ENCODE peak calls at places on chromosomes 7 and 10, in eight cellular contexts. One of them, this sample, is unnamed.

GRCh38 chr10:29736325-29737208 is 101.8 kb upstream of the SVIL start:
- DNase-seq in T-helper 9 cell: peak
- DNase-seq in endothelial cell: peak
- DNase-seq in foreskin fibroblast: peak
- DNase-seq in lower leg skin: peak
- DNase-seq in NCI-H446: no peak
- DNase-seq in stimulated activated CD8-positive, alpha-beta memory T cell treated with anti-CD3 and anti-CD28 coated beads, Interleukin-12 subunit alpha, Interleukin-12 subunit beta, amount 100 ng/mL, for 1 hour: no peak
- DNase-seq in activated B cell treated with CpG ODN at 0.5 μM for 24 hours: no peak
- DNase-seq in this sample: peak

GRCh38 chr10:3776796-3777571 is 8.0 kb downstream of the KLF6 start:
- DNase-seq in T-helper 9 cell: peak
- DNase-seq in lower leg skin: peak
- DNase-seq in NCI-H446: no peak
- DNase-seq in endothelial cell: no peak
- DNase-seq in stimulated activated CD8-positive, alpha-beta memory T cell treated with anti-CD3 and anti-CD28 coated beads, Interleukin-12 subunit alpha, Interleukin-12 subunit beta, amount 100 ng/mL, for 1 hour: no peak
- DNase-seq in activated B cell treated with CpG ODN at 0.5 μM for 24 hours: no peak
- DNase-seq in foreskin fibroblast: peak
- DNase-seq in this sample: peak

GRCh38 chr10:120103957-120104560 is 211.5 kb downstream of the SEC23IP start:
- DNase-seq in foreskin fibroblast: no peak
- DNase-seq in NCI-H446: no peak
- DNase-seq in stimulated activated CD8-positive, alpha-beta memory T cell treated with anti-CD3 and anti-CD28 coated beads, Interleukin-12 subunit alpha, Interleukin-12 subunit beta, amount 100 ng/mL, for 1 hour: no peak
- DNase-seq in lower leg skin: no peak
- DNase-seq in T-helper 9 cell: no peak
- DNase-seq in endothelial cell: no peak
- DNase-seq in activated B cell treated with CpG ODN at 0.5 μM for 24 hours: no peak
- DNase-seq in this sample: no peak

GRCh38 chr10:123309740-123310139 is 155.5 kb downstream of the BUB3 start:
- DNase-seq in NCI-H446: no peak
- DNase-seq in endothelial cell: no peak
- DNase-seq in stimulated activated CD8-positive, alpha-beta memory T cell treated with anti-CD3 and anti-CD28 coated beads, Interleukin-12 subunit alpha, Interleukin-12 subunit beta, amount 100 ng/mL, for 1 hour: no peak
- DNase-seq in activated B cell treated with CpG ODN at 0.5 μM for 24 hours: no peak
- DNase-seq in foreskin fibroblast: no peak
- DNase-seq in lower leg skin: no peak
- DNase-seq in T-helper 9 cell: no peak
- DNase-seq in this sample: peak

GRCh38 chr10:7310076-7310475 is 100.8 kb downstream of the SFMBT2 start:
- DNase-seq in stimulated activated CD8-positive, alpha-beta memory T cell treated with anti-CD3 and anti-CD28 coated beads, Interleukin-12 subunit alpha, Interleukin-12 subunit beta, amount 100 ng/mL, for 1 hour: no peak
- DNase-seq in foreskin fibroblast: no peak
- DNase-seq in lower leg skin: no peak
- DNase-seq in endothelial cell: no peak
- DNase-seq in NCI-H446: no peak
- DNase-seq in activated B cell treated with CpG ODN at 0.5 μM for 24 hours: no peak
- DNase-seq in T-helper 9 cell: no peak
- DNase-seq in this sample: no peak

GRCh38 chr7:2384354-2385243 is 18.8 kb upstream of the CHST12 start:
- DNase-seq in T-helper 9 cell: no peak
- DNase-seq in stimulated activated CD8-positive, alpha-beta memory T cell treated with anti-CD3 and anti-CD28 coated beads, Interleukin-12 subunit alpha, Interleukin-12 subunit beta, amount 100 ng/mL, for 1 hour: no peak
- DNase-seq in foreskin fibroblast: no peak
- DNase-seq in lower leg skin: no peak
- DNase-seq in endothelial cell: no peak
- DNase-seq in NCI-H446: no peak
- DNase-seq in activated B cell treated with CpG ODN at 0.5 μM for 24 hours: no peak
- DNase-seq in this sample: no peak

GRCh38 chr10:95260909-95261552 is 29.8 kb downstream of the PDLIM1 start:
- DNase-seq in lower leg skin: no peak
- DNase-seq in NCI-H446: no peak
- DNase-seq in foreskin fibroblast: peak
- DNase-seq in activated B cell treated with CpG ODN at 0.5 μM for 24 hours: no peak
- DNase-seq in endothelial cell: no peak
- DNase-seq in T-helper 9 cell: no peak
- DNase-seq in stimulated activated CD8-positive, alpha-beta memory T cell treated with anti-CD3 and anti-CD28 coated beads, Interleukin-12 subunit alpha, Interleukin-12 subunit beta, amount 100 ng/mL, for 1 hour: no peak
- DNase-seq in this sample: peak

GRCh38 chr7:141563956-141564623 is 12.9 kb downstream of the AGK start:
- DNase-seq in stimulated activated CD8-positive, alpha-beta memory T cell treated with anti-CD3 and anti-CD28 coated beads, Interleukin-12 subunit alpha, Interleukin-12 subunit beta, amount 100 ng/mL, for 1 hour: no peak
- DNase-seq in foreskin fibroblast: no peak
- DNase-seq in lower leg skin: no peak
- DNase-seq in T-helper 9 cell: no peak
- DNase-seq in endothelial cell: no peak
- DNase-seq in NCI-H446: no peak
- DNase-seq in activated B cell treated with CpG ODN at 0.5 μM for 24 hours: no peak
- DNase-seq in this sample: no peak

GRCh38 chr10:97781541-97782331 is 9.9 kb upstream of the SFRP5 start:
- DNase-seq in foreskin fibroblast: no peak
- DNase-seq in endothelial cell: no peak
- DNase-seq in stimulated activated CD8-positive, alpha-beta memory T cell treated with anti-CD3 and anti-CD28 coated beads, Interleukin-12 subunit alpha, Interleukin-12 subunit beta, amount 100 ng/mL, for 1 hour: no peak
- DNase-seq in NCI-H446: no peak
- DNase-seq in activated B cell treated with CpG ODN at 0.5 μM for 24 hours: no peak
- DNase-seq in lower leg skin: no peak
- DNase-seq in T-helper 9 cell: no peak
- DNase-seq in this sample: no peak

GRCh38 chr10:34723746-34724145 is 91.3 kb downstream of the PARD3 start:
- DNase-seq in endothelial cell: peak
- DNase-seq in activated B cell treated with CpG ODN at 0.5 μM for 24 hours: no peak
- DNase-seq in foreskin fibroblast: peak
- DNase-seq in stimulated activated CD8-positive, alpha-beta memory T cell treated with anti-CD3 and anti-CD28 coated beads, Interleukin-12 subunit alpha, Interleukin-12 subunit beta, amount 100 ng/mL, for 1 hour: no peak
- DNase-seq in NCI-H446: peak
- DNase-seq in T-helper 9 cell: no peak
- DNase-seq in lower leg skin: peak
- DNase-seq in this sample: peak

GRCh38 chr10:3438608-3439007 is 266.0 kb upstream of the PITRM1 start:
- DNase-seq in activated B cell treated with CpG ODN at 0.5 μM for 24 hours: no peak
- DNase-seq in endothelial cell: no peak
- DNase-seq in stimulated activated CD8-positive, alpha-beta memory T cell treated with anti-CD3 and anti-CD28 coated beads, Interleukin-12 subunit alpha, Interleukin-12 subunit beta, amount 100 ng/mL, for 1 hour: no peak
- DNase-seq in T-helper 9 cell: no peak
- DNase-seq in foreskin fibroblast: no peak
- DNase-seq in lower leg skin: no peak
- DNase-seq in NCI-H446: no peak
- DNase-seq in this sample: no peak

GRCh38 chr10:114615600-114616007 is 42.5 kb downstream of the ABLIM1 start:
- DNase-seq in endothelial cell: no peak
- DNase-seq in activated B cell treated with CpG ODN at 0.5 μM for 24 hours: no peak
- DNase-seq in stimulated activated CD8-positive, alpha-beta memory T cell treated with anti-CD3 and anti-CD28 coated beads, Interleukin-12 subunit alpha, Interleukin-12 subunit beta, amount 100 ng/mL, for 1 hour: no peak
- DNase-seq in foreskin fibroblast: no peak
- DNase-seq in lower leg skin: no peak
- DNase-seq in T-helper 9 cell: no peak
- DNase-seq in NCI-H446: no peak
- DNase-seq in this sample: no peak

GRCh38 chr7:70583965-70584883 is 547.7 kb upstream of the GALNT17 start:
- DNase-seq in activated B cell treated with CpG ODN at 0.5 μM for 24 hours: no peak
- DNase-seq in NCI-H446: no peak
- DNase-seq in T-helper 9 cell: no peak
- DNase-seq in foreskin fibroblast: no peak
- DNase-seq in endothelial cell: no peak
- DNase-seq in stimulated activated CD8-positive, alpha-beta memory T cell treated with anti-CD3 and anti-CD28 coated beads, Interleukin-12 subunit alpha, Interleukin-12 subunit beta, amount 100 ng/mL, for 1 hour: no peak
- DNase-seq in lower leg skin: no peak
- DNase-seq in this sample: no peak

GRCh38 chr7:140533394-140533872 is 54.1 kb upstream of the MKRN1 start:
- DNase-seq in foreskin fibroblast: peak
- DNase-seq in stimulated activated CD8-positive, alpha-beta memory T cell treated with anti-CD3 and anti-CD28 coated beads, Interleukin-12 subunit alpha, Interleukin-12 subunit beta, amount 100 ng/mL, for 1 hour: no peak
- DNase-seq in activated B cell treated with CpG ODN at 0.5 μM for 24 hours: no peak
- DNase-seq in T-helper 9 cell: no peak
- DNase-seq in lower leg skin: no peak
- DNase-seq in endothelial cell: no peak
- DNase-seq in NCI-H446: no peak
- DNase-seq in this sample: peak

GRCh38 chr7:40303996-40304395 is 169.2 kb downstream of the SUGCT start:
- DNase-seq in T-helper 9 cell: no peak
- DNase-seq in NCI-H446: no peak
- DNase-seq in activated B cell treated with CpG ODN at 0.5 μM for 24 hours: no peak
- DNase-seq in stimulated activated CD8-positive, alpha-beta memory T cell treated with anti-CD3 and anti-CD28 coated beads, Interleukin-12 subunit alpha, Interleukin-12 subunit beta, amount 100 ng/mL, for 1 hour: no peak
- DNase-seq in endothelial cell: no peak
- DNase-seq in lower leg skin: no peak
- DNase-seq in foreskin fibroblast: no peak
- DNase-seq in this sample: peak

GRCh38 chr7:134457166-134457565 is 1.7 kb downstream of the AKR1B1 start:
- DNase-seq in stimulated activated CD8-positive, alpha-beta memory T cell treated with anti-CD3 and anti-CD28 coated beads, Interleukin-12 subunit alpha, Interleukin-12 subunit beta, amount 100 ng/mL, for 1 hour: no peak
- DNase-seq in NCI-H446: no peak
- DNase-seq in lower leg skin: no peak
- DNase-seq in endothelial cell: no peak
- DNase-seq in activated B cell treated with CpG ODN at 0.5 μM for 24 hours: no peak
- DNase-seq in foreskin fibroblast: no peak
- DNase-seq in T-helper 9 cell: no peak
- DNase-seq in this sample: no peak

GRCh38 chr7:5625938-5626337 is 155.5 kb downstream of the RNF216 start:
- DNase-seq in lower leg skin: no peak
- DNase-seq in stimulated activated CD8-positive, alpha-beta memory T cell treated with anti-CD3 and anti-CD28 coated beads, Interleukin-12 subunit alpha, Interleukin-12 subunit beta, amount 100 ng/mL, for 1 hour: no peak
- DNase-seq in NCI-H446: no peak
- DNase-seq in endothelial cell: no peak
- DNase-seq in activated B cell treated with CpG ODN at 0.5 μM for 24 hours: no peak
- DNase-seq in T-helper 9 cell: no peak
- DNase-seq in foreskin fibroblast: peak
- DNase-seq in this sample: peak

GRCh38 chr7:22702516-22702915 is 24.5 kb upstream of the IL6 start:
- DNase-seq in activated B cell treated with CpG ODN at 0.5 μM for 24 hours: no peak
- DNase-seq in NCI-H446: no peak
- DNase-seq in lower leg skin: no peak
- DNase-seq in stimulated activated CD8-positive, alpha-beta memory T cell treated with anti-CD3 and anti-CD28 coated beads, Interleukin-12 subunit alpha, Interleukin-12 subunit beta, amount 100 ng/mL, for 1 hour: no peak
- DNase-seq in T-helper 9 cell: no peak
- DNase-seq in endothelial cell: no peak
- DNase-seq in foreskin fibroblast: no peak
- DNase-seq in this sample: no peak

GRCh38 chr7:130154501-130155317 is 50.5 kb downstream of the TMEM209 start:
- DNase-seq in stimulated activated CD8-positive, alpha-beta memory T cell treated with anti-CD3 and anti-CD28 coated beads, Interleukin-12 subunit alpha, Interleukin-12 subunit beta, amount 100 ng/mL, for 1 hour: no peak
- DNase-seq in endothelial cell: peak
- DNase-seq in NCI-H446: peak
- DNase-seq in activated B cell treated with CpG ODN at 0.5 μM for 24 hours: no peak
- DNase-seq in lower leg skin: no peak
- DNase-seq in foreskin fibroblast: no peak
- DNase-seq in T-helper 9 cell: no peak
- DNase-seq in this sample: no peak

GRCh38 chr10:110355181-110355831 is 50.6 kb upstream of the SMNDC1 start:
- DNase-seq in activated B cell treated with CpG ODN at 0.5 μM for 24 hours: peak
- DNase-seq in lower leg skin: no peak
- DNase-seq in T-helper 9 cell: no peak
- DNase-seq in stimulated activated CD8-positive, alpha-beta memory T cell treated with anti-CD3 and anti-CD28 coated beads, Interleukin-12 subunit alpha, Interleukin-12 subunit beta, amount 100 ng/mL, for 1 hour: no peak
- DNase-seq in endothelial cell: no peak
- DNase-seq in foreskin fibroblast: no peak
- DNase-seq in NCI-H446: no peak
- DNase-seq in this sample: no peak

GRCh38 chr10:70055550-70055949 is 2.9 kb downstream of the MACROH2A2 start:
- DNase-seq in lower leg skin: no peak
- DNase-seq in endothelial cell: no peak
- DNase-seq in activated B cell treated with CpG ODN at 0.5 μM for 24 hours: no peak
- DNase-seq in T-helper 9 cell: no peak
- DNase-seq in stimulated activated CD8-positive, alpha-beta memory T cell treated with anti-CD3 and anti-CD28 coated beads, Interleukin-12 subunit alpha, Interleukin-12 subunit beta, amount 100 ng/mL, for 1 hour: no peak
- DNase-seq in foreskin fibroblast: no peak
- DNase-seq in NCI-H446: no peak
- DNase-seq in this sample: no peak

GRCh38 chr7:35518767-35519166 is 176.2 kb downstream of the HERPUD2 start:
- DNase-seq in lower leg skin: no peak
- DNase-seq in stimulated activated CD8-positive, alpha-beta memory T cell treated with anti-CD3 and anti-CD28 coated beads, Interleukin-12 subunit alpha, Interleukin-12 subunit beta, amount 100 ng/mL, for 1 hour: no peak
- DNase-seq in activated B cell treated with CpG ODN at 0.5 μM for 24 hours: no peak
- DNase-seq in endothelial cell: no peak
- DNase-seq in NCI-H446: no peak
- DNase-seq in foreskin fibroblast: no peak
- DNase-seq in T-helper 9 cell: no peak
- DNase-seq in this sample: no peak

GRCh38 chr10:127536972-127537760 is 11.9 kb upstream of the NPS start:
- DNase-seq in NCI-H446: no peak
- DNase-seq in lower leg skin: no peak
- DNase-seq in stimulated activated CD8-positive, alpha-beta memory T cell treated with anti-CD3 and anti-CD28 coated beads, Interleukin-12 subunit alpha, Interleukin-12 subunit beta, amount 100 ng/mL, for 1 hour: no peak
- DNase-seq in activated B cell treated with CpG ODN at 0.5 μM for 24 hours: no peak
- DNase-seq in T-helper 9 cell: no peak
- DNase-seq in foreskin fibroblast: no peak
- DNase-seq in endothelial cell: no peak
- DNase-seq in this sample: no peak

GRCh38 chr10:63256047-63256773 is 123.1 kb downstream of the NRBF2 start:
- DNase-seq in stimulated activated CD8-positive, alpha-beta memory T cell treated with anti-CD3 and anti-CD28 coated beads, Interleukin-12 subunit alpha, Interleukin-12 subunit beta, amount 100 ng/mL, for 1 hour: no peak
- DNase-seq in endothelial cell: no peak
- DNase-seq in T-helper 9 cell: no peak
- DNase-seq in activated B cell treated with CpG ODN at 0.5 μM for 24 hours: no peak
- DNase-seq in NCI-H446: peak
- DNase-seq in lower leg skin: no peak
- DNase-seq in foreskin fibroblast: no peak
- DNase-seq in this sample: peak

GRCh38 chr10:6382081-6382480 is 179.3 kb downstream of the PFKFB3 start:
- DNase-seq in T-helper 9 cell: no peak
- DNase-seq in activated B cell treated with CpG ODN at 0.5 μM for 24 hours: no peak
- DNase-seq in foreskin fibroblast: peak
- DNase-seq in stimulated activated CD8-positive, alpha-beta memory T cell treated with anti-CD3 and anti-CD28 coated beads, Interleukin-12 subunit alpha, Interleukin-12 subunit beta, amount 100 ng/mL, for 1 hour: no peak
- DNase-seq in lower leg skin: no peak
- DNase-seq in NCI-H446: no peak
- DNase-seq in endothelial cell: no peak
- DNase-seq in this sample: peak

GRCh38 chr10:70557086-70557845 is 45.3 kb downstream of the PRF1 start:
- DNase-seq in foreskin fibroblast: no peak
- DNase-seq in endothelial cell: no peak
- DNase-seq in activated B cell treated with CpG ODN at 0.5 μM for 24 hours: no peak
- DNase-seq in stimulated activated CD8-positive, alpha-beta memory T cell treated with anti-CD3 and anti-CD28 coated beads, Interleukin-12 subunit alpha, Interleukin-12 subunit beta, amount 100 ng/mL, for 1 hour: no peak
- DNase-seq in lower leg skin: no peak
- DNase-seq in T-helper 9 cell: no peak
- DNase-seq in NCI-H446: no peak
- DNase-seq in this sample: no peak

GRCh38 chr10:73841526-73842285 is 30.3 kb upstream of the NDST2 start:
- DNase-seq in endothelial cell: no peak
- DNase-seq in foreskin fibroblast: peak
- DNase-seq in lower leg skin: no peak
- DNase-seq in stimulated activated CD8-positive, alpha-beta memory T cell treated with anti-CD3 and anti-CD28 coated beads, Interleukin-12 subunit alpha, Interleukin-12 subunit beta, amount 100 ng/mL, for 1 hour: no peak
- DNase-seq in activated B cell treated with CpG ODN at 0.5 μM for 24 hours: no peak
- DNase-seq in T-helper 9 cell: no peak
- DNase-seq in NCI-H446: no peak
- DNase-seq in this sample: peak

GRCh38 chr10:126425473-126426065 is 37.3 kb upstream of the ADAM12 start:
- DNase-seq in activated B cell treated with CpG ODN at 0.5 μM for 24 hours: no peak
- DNase-seq in stimulated activated CD8-positive, alpha-beta memory T cell treated with anti-CD3 and anti-CD28 coated beads, Interleukin-12 subunit alpha, Interleukin-12 subunit beta, amount 100 ng/mL, for 1 hour: no peak
- DNase-seq in NCI-H446: no peak
- DNase-seq in lower leg skin: no peak
- DNase-seq in endothelial cell: no peak
- DNase-seq in foreskin fibroblast: no peak
- DNase-seq in T-helper 9 cell: no peak
- DNase-seq in this sample: no peak

GRCh38 chr10:29668628-29669027 is 33.9 kb upstream of the SVIL start:
- DNase-seq in foreskin fibroblast: no peak
- DNase-seq in endothelial cell: no peak
- DNase-seq in stimulated activated CD8-positive, alpha-beta memory T cell treated with anti-CD3 and anti-CD28 coated beads, Interleukin-12 subunit alpha, Interleukin-12 subunit beta, amount 100 ng/mL, for 1 hour: no peak
- DNase-seq in lower leg skin: no peak
- DNase-seq in activated B cell treated with CpG ODN at 0.5 μM for 24 hours: no peak
- DNase-seq in T-helper 9 cell: no peak
- DNase-seq in NCI-H446: no peak
- DNase-seq in this sample: peak

GRCh38 chr10:93818086-93818485 is 60.4 kb downstream of the LGI1 start:
- DNase-seq in endothelial cell: no peak
- DNase-seq in T-helper 9 cell: no peak
- DNase-seq in stimulated activated CD8-positive, alpha-beta memory T cell treated with anti-CD3 and anti-CD28 coated beads, Interleukin-12 subunit alpha, Interleukin-12 subunit beta, amount 100 ng/mL, for 1 hour: no peak
- DNase-seq in lower leg skin: no peak
- DNase-seq in foreskin fibroblast: no peak
- DNase-seq in activated B cell treated with CpG ODN at 0.5 μM for 24 hours: no peak
- DNase-seq in NCI-H446: peak
- DNase-seq in this sample: no peak

GRCh38 chr7:157700237-157701005 is 363.6 kb downstream of the DNAJB6 start:
- DNase-seq in foreskin fibroblast: no peak
- DNase-seq in T-helper 9 cell: no peak
- DNase-seq in activated B cell treated with CpG ODN at 0.5 μM for 24 hours: no peak
- DNase-seq in endothelial cell: no peak
- DNase-seq in stimulated activated CD8-positive, alpha-beta memory T cell treated with anti-CD3 and anti-CD28 coated beads, Interleukin-12 subunit alpha, Interleukin-12 subunit beta, amount 100 ng/mL, for 1 hour: no peak
- DNase-seq in lower leg skin: no peak
- DNase-seq in NCI-H446: no peak
- DNase-seq in this sample: no peak

GRCh38 chr10:79097021-79097695 is 28.4 kb downstream of the ZMIZ1 start:
- DNase-seq in lower leg skin: no peak
- DNase-seq in endothelial cell: no peak
- DNase-seq in foreskin fibroblast: no peak
- DNase-seq in activated B cell treated with CpG ODN at 0.5 μM for 24 hours: no peak
- DNase-seq in T-helper 9 cell: no peak
- DNase-seq in NCI-H446: no peak
- DNase-seq in stimulated activated CD8-positive, alpha-beta memory T cell treated with anti-CD3 and anti-CD28 coated beads, Interleukin-12 subunit alpha, Interleukin-12 subunit beta, amount 100 ng/mL, for 1 hour: no peak
- DNase-seq in this sample: no peak

GRCh38 chr10:31014146-31014880 is 17.4 kb downstream of the ZNF438 start:
- DNase-seq in NCI-H446: no peak
- DNase-seq in lower leg skin: no peak
- DNase-seq in T-helper 9 cell: no peak
- DNase-seq in activated B cell treated with CpG ODN at 0.5 μM for 24 hours: no peak
- DNase-seq in foreskin fibroblast: no peak
- DNase-seq in endothelial cell: no peak
- DNase-seq in stimulated activated CD8-positive, alpha-beta memory T cell treated with anti-CD3 and anti-CD28 coated beads, Interleukin-12 subunit alpha, Interleukin-12 subunit beta, amount 100 ng/mL, for 1 hour: no peak
- DNase-seq in this sample: no peak

GRCh38 chr7:80781561-80781979 is 137.3 kb downstream of the SEMA3C start:
- DNase-seq in NCI-H446: peak
- DNase-seq in activated B cell treated with CpG ODN at 0.5 μM for 24 hours: no peak
- DNase-seq in T-helper 9 cell: no peak
- DNase-seq in foreskin fibroblast: peak
- DNase-seq in stimulated activated CD8-positive, alpha-beta memory T cell treated with anti-CD3 and anti-CD28 coated beads, Interleukin-12 subunit alpha, Interleukin-12 subunit beta, amount 100 ng/mL, for 1 hour: no peak
- DNase-seq in endothelial cell: no peak
- DNase-seq in lower leg skin: peak
- DNase-seq in this sample: peak

This sample was measured in fibroblast of pulmonary artery.